ENCODE peak calls at places on chromosome 11, in five cellular contexts. L is CD4-positive, CD25-positive, alpha-beta regulatory T cell; Z is bronchial epithelial cell; T is mesenchymal stem cell; A is testis. D is an unnamed sample.
A peak's percentile ranks its signal among the peaks of the same experiment; 100 is the strongest.

GRCh38 chr11:2837096-2837601 is 48.4 kb downstream of the CDKN1C start:
- DNase-seq in A (peak; percentile 59), T (peak; percentile 81), Z (peak; percentile 10), L (no peak), D (no peak)

GRCh38 chr11:131898872-131899400 is 528.5 kb downstream of the NTM start:
- DNase-seq in L (no peak), T (no peak), Z (no peak), A (no peak), D (no peak)

GRCh38 chr11:132610791-132611190 is 921.5 kb downstream of the OPCML start:
- DNase-seq in L (no peak), A (no peak), T (no peak), Z (no peak), D (no peak)

GRCh38 chr11:96426356-96427103 is 36.7 kb downstream of the JRKL start:
- DNase-seq in L (no peak), T (peak; percentile 54), Z (peak; percentile 35), A (no peak), D (no peak)

GRCh38 chr11:121451178-121451981 is 734 bp upstream of the SORL1 start:
- DNase-seq in T (no peak), A (no peak), Z (no peak), L (peak; percentile 9), D (no peak)

GRCh38 chr11:43664295-43664694 is 16.2 kb upstream of the HSD17B12 start:
- DNase-seq in L (no peak), Z (no peak), A (no peak), T (no peak), D (no peak)

GRCh38 chr11:450809-451451 is 851 bp downstream of the PTDSS2 start:
- DNase-seq in L (peak; percentile 67), T (peak; percentile 77), Z (peak; percentile 56), A (peak; percentile 78), D (peak; percentile 73)

GRCh38 chr11:102513869-102514268 is 16.7 kb downstream of the MMP7 start:
- DNase-seq in Z (peak; percentile 39), A (no peak), T (peak; percentile 25), L (no peak), D (no peak)

GRCh38 chr11:117045196-117045595 is 53.0 kb downstream of the SIK3 start:
- DNase-seq in L (no peak), T (peak; percentile 45), A (no peak), Z (peak; percentile 63), D (no peak)

GRCh38 chr11:43681543-43681942 is 1.0 kb downstream of the HSD17B12 start:
- DNase-seq in A (no peak), T (peak; percentile 57), L (no peak), Z (peak; percentile 18), D (no peak)

GRCh38 chr11:33668468-33668825 is 32.2 kb downstream of the C11orf91 start:
- DNase-seq in T (no peak), L (no peak), A (no peak), Z (no peak), D (no peak)

GRCh38 chr11:133827556-133827955 is 17.8 kb downstream of the SPATA19 start:
- DNase-seq in Z (no peak), T (no peak), L (no peak), A (no peak), D (no peak)

GRCh38 chr11:19774817-19775600 is 62.4 kb downstream of the NAV2 start:
- DNase-seq in Z (no peak), L (no peak), T (no peak), A (no peak), D (no peak)

DNA sequence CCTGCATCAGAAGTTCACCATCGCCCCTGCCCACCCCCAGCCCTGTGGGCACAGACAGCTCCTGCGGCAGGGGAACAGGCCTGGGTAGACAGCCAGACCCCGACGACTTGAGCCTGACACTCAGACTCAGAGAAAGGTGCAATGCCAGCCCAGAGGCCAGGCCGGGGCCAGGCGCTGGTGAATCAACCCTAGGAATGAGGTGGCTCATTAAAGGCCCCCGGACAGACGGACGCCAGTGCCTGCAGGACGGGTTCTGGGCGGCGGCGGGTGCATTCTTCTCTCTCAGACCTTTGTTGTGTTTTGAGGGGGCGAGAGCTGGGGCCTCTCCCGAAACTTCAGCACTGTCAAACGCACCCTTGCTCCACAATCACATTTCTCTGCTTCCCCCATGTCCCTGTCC is 5.6 kb downstream of the OVOL1 start:
- DNase-seq in Z (no peak), L (no peak), T (no peak), A (no peak), D (no peak)
- H3K27me3 ChIP-seq in Z (peaks cover 9% of the 10 kb centered on the region), L (peaks cover 12% of the 10 kb centered on the region), T (peaks cover 92% of the 10 kb centered on the region), A (no peaks in the 10 kb centered on the region), D (peaks cover 15% of the 10 kb centered on the region)

GRCh38 chr11:8801121-8801520 is 109.9 kb upstream of the AKIP1 start:
- DNase-seq in L (no peak), Z (no peak), T (peak; percentile 22), A (no peak), D (no peak)

GRCh38 chr11:8802263-8802662 is 108.7 kb upstream of the AKIP1 start:
- DNase-seq in Z (no peak), L (no peak), A (no peak), T (no peak), D (no peak)

GRCh38 chr11:8800498-8801110 is 110.4 kb upstream of the AKIP1 start:
- DNase-seq in A (no peak), Z (no peak), L (no peak), T (no peak), D (no peak)

GRCh38 chr11:8796926-8797325 is 114.1 kb upstream of the AKIP1 start:
- DNase-seq in Z (no peak), L (no peak), T (no peak), A (no peak), D (no peak)

GRCh38 chr11:8799273-8799672 is 111.7 kb upstream of the AKIP1 start:
- DNase-seq in Z (no peak), A (no peak), L (no peak), T (no peak), D (no peak)
- H3K36me3 ChIP-seq in Z (no peaks in the 10 kb centered on the region), A (no peaks in the 10 kb centered on the region), L (no peaks in the 10 kb centered on the region), T (peaks cover 70% of the 10 kb centered on the region), D (no peaks in the 10 kb centered on the region)

GRCh38 chr11:67612751-67613150 is 6.0 kb downstream of the NDUFV1 start:
- DNase-seq in A (no peak), Z (no peak), L (no peak), T (no peak), D (no peak)
- H3K27me3 ChIP-seq in A (no peaks in the 10 kb centered on the region), Z (peaks cover 2% of the 10 kb centered on the region), L (no peaks in the 10 kb centered on the region), T (peaks cover 31% of the 10 kb centered on the region), D (no peaks in the 10 kb centered on the region)

DNA sequence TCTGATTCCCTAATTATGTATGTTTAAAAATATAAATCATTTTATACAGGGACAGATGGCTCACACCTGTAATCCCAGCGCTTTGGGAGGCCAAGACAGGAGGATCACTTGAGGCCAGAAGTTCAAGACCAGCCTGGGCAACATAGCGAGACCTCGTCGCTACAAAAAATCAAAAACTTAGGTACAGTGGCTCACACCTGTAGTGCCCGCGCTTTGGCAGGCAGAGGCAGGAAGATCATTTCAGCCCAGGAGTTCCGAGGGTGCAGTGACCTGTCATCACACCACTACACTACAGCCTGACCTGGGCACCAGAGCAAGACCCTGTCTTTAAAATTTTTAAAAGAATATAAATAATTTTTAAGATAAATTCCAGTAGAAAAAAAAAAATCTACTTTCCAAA is 11.5 kb downstream of the RRAS2 start:
- DNase-seq in L (no peak), T (no peak), Z (no peak), A (no peak), D (no peak)
- H3K36me3 ChIP-seq in L (no peaks in the 10 kb centered on the region), T (peaks cover 9% of the 10 kb centered on the region), Z (no peaks in the 10 kb centered on the region), A (no peaks in the 10 kb centered on the region), D (no peaks in the 10 kb centered on the region)

GRCh38 chr11:98453378-98453777 is 567.4 kb upstream of the CNTN5 start:
- DNase-seq in L (no peak), A (peak; percentile 34), T (no peak), Z (no peak), D (no peak)

GRCh38 chr11:98456281-98456680 is 564.5 kb upstream of the CNTN5 start:
- DNase-seq in A (no peak), T (no peak), Z (no peak), L (no peak), D (no peak)

DNA sequence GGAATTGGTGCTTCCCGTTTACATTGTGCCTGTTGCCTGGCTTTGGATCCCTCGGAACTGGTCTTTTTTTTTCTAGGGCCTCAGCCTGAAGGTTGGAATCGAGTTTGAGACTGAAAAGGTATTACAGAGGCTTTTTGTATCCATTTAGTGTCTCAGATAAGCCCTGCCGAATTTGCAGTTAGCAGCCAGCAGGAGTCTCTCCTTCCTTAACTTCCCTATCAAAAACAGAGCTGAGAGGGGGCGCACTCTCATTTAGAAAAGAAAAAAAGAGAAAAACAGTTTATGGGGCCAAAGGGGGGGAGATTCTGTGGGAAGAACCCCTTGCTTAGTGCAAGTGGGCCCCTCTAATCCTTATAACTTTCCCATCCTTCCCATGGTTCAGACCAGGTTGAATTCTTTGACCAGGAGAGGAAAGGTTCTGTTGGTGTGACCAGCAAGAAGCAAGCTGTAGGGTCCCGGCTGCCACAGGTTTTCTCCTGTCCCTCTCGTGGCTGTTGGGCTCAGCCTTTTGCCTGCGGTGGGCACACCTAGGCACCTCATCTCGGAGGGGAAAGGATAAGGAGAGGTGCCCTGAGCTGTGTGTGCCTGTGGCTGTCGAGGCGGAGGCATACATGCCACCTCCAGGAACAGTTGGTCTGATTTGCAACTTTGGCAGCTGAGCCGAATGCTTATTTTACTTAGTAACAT is 565.1 kb upstream of the CNTN5 start:
- DNase-seq in Z (no peak), L (no peak), T (no peak), A (no peak), D (no peak)
- H3K27me3 ChIP-seq in Z (no peaks in the 10 kb centered on the region), L (no peaks in the 10 kb centered on the region), T (no peaks in the 10 kb centered on the region), A (no peaks in the 10 kb centered on the region), D (no peaks in the 10 kb centered on the region)

GRCh38 chr11:6209801-6210200 is 4.4 kb downstream of the C11orf42 start:
- DNase-seq in Z (no peak), A (no peak), L (no peak), T (no peak), D (no peak)

GRCh38 chr11:6210274-6210955 is 5.1 kb downstream of the C11orf42 start:
- DNase-seq in L (no peak), A (no peak), T (no peak), Z (no peak), D (no peak)

GRCh38 chr11:6217722-6218121 is 12.4 kb downstream of the C11orf42 start:
- DNase-seq in A (no peak), L (no peak), Z (no peak), T (no peak), D (no peak)

GRCh38 chr11:6216501-6216900 is 11.1 kb downstream of the C11orf42 start:
- DNase-seq in L (no peak), T (no peak), A (no peak), Z (no peak), D (no peak)

DNA sequence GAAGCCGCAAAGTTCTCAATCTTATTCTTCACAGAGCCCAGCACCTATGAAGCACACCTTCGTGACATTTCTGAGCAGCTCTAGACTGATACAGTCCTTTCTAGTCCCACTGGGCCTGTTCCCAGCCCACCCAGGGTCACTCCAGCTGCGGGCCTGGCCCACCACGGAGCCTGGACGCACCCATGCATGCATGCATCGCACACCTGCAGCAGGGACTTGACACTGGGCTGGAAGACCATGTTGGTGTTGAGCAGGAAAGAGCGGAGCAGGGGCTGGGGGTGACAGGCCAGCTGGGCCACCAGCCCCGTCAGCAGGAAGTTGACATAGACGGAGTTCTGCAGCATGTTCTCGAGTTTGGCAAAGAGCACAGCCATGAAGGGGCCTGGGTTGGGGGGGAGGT is 9.2 kb downstream of the C11orf42 start:
- DNase-seq in Z (no peak), T (no peak), L (no peak), A (no peak), D (no peak)
- H3K36me3 ChIP-seq in Z (peaks cover 25% of the 10 kb centered on the region), T (peaks cover 92% of the 10 kb centered on the region), L (peaks cover 65% of the 10 kb centered on the region), A (no peaks in the 10 kb centered on the region), D (peaks cover 69% of the 10 kb centered on the region)